ENCODE peak calls at places on chromosomes 16 and 17, in five cellular contexts. One of them, this sample, is unnamed.
A peak's percentile ranks its signal among the peaks of the same experiment; 100 is the strongest.

GRCh38 chr17:38509772-38510423 is 81.6 kb downstream of the ARHGAP23 start:
- DNase-seq in stimulated activated naive CD8-positive, alpha-beta T cell treated with anti-CD3 and anti-CD28 coated beads, Interleukin-15, amount 100 ng/mL, for 72 hours: no peak
- DNase-seq in NCI-H524: no peak
- DNase-seq in uterus: no peak
- DNase-seq in BJ: no peak
- DNase-seq in this sample: no peak

GRCh38 chr17:5485270-5486205 is at the start of gene DERL2:
- DNase-seq in stimulated activated naive CD8-positive, alpha-beta T cell treated with anti-CD3 and anti-CD28 coated beads, Interleukin-15, amount 100 ng/mL, for 72 hours: no peak
- DNase-seq in NCI-H524: no peak
- DNase-seq in uterus: no peak
- DNase-seq in BJ: no peak
- DNase-seq in this sample: no peak

GRCh38 chr16:14475370-14476139 is 154.5 kb downstream of the PARN start:
- DNase-seq in stimulated activated naive CD8-positive, alpha-beta T cell treated with anti-CD3 and anti-CD28 coated beads, Interleukin-15, amount 100 ng/mL, for 72 hours: no peak
- DNase-seq in NCI-H524: no peak
- DNase-seq in uterus: no peak
- DNase-seq in BJ: no peak
- DNase-seq in this sample: peak; percentile 50

GRCh38 chr16:72554935-72555334 is 383.0 kb upstream of the PMFBP1 start:
- DNase-seq in stimulated activated naive CD8-positive, alpha-beta T cell treated with anti-CD3 and anti-CD28 coated beads, Interleukin-15, amount 100 ng/mL, for 72 hours: no peak
- DNase-seq in NCI-H524: no peak
- DNase-seq in uterus: no peak
- DNase-seq in BJ: no peak
- DNase-seq in this sample: no peak

GRCh38 chr17:14487068-14487467 is 186.2 kb downstream of the HS3ST3B1 start:
- DNase-seq in stimulated activated naive CD8-positive, alpha-beta T cell treated with anti-CD3 and anti-CD28 coated beads, Interleukin-15, amount 100 ng/mL, for 72 hours: no peak
- DNase-seq in NCI-H524: no peak
- DNase-seq in uterus: no peak
- DNase-seq in BJ: no peak
- DNase-seq in this sample: no peak

GRCh38 chr17:21246698-21247097 is 6.5 kb downstream of the NATD1 start:
- DNase-seq in stimulated activated naive CD8-positive, alpha-beta T cell treated with anti-CD3 and anti-CD28 coated beads, Interleukin-15, amount 100 ng/mL, for 72 hours: no peak
- DNase-seq in NCI-H524: no peak
- DNase-seq in uterus: no peak
- DNase-seq in BJ: no peak
- DNase-seq in this sample: no peak

GRCh38 chr16:83441523-83441922 is 366.3 kb upstream of the HSBP1 start:
- DNase-seq in stimulated activated naive CD8-positive, alpha-beta T cell treated with anti-CD3 and anti-CD28 coated beads, Interleukin-15, amount 100 ng/mL, for 72 hours: no peak
- DNase-seq in NCI-H524: no peak
- DNase-seq in uterus: no peak
- DNase-seq in BJ: no peak
- DNase-seq in this sample: no peak

GRCh38 chr16:62022688-62023087 is 13.6 kb downstream of the CDH8 start:
- DNase-seq in stimulated activated naive CD8-positive, alpha-beta T cell treated with anti-CD3 and anti-CD28 coated beads, Interleukin-15, amount 100 ng/mL, for 72 hours: no peak
- DNase-seq in NCI-H524: no peak
- DNase-seq in uterus: no peak
- DNase-seq in BJ: no peak
- DNase-seq in this sample: no peak

GRCh38 chr17:28347261-28347891 is 10.0 kb downstream of the POLDIP2 start:
- DNase-seq in stimulated activated naive CD8-positive, alpha-beta T cell treated with anti-CD3 and anti-CD28 coated beads, Interleukin-15, amount 100 ng/mL, for 72 hours: no peak
- DNase-seq in NCI-H524: no peak
- DNase-seq in uterus: no peak
- DNase-seq in BJ: peak; percentile 52
- DNase-seq in this sample: no peak

GRCh38 chr16:58629681-58630640 is at the start of gene CNOT1:
- DNase-seq in stimulated activated naive CD8-positive, alpha-beta T cell treated with anti-CD3 and anti-CD28 coated beads, Interleukin-15, amount 100 ng/mL, for 72 hours: peak; percentile 99
- DNase-seq in NCI-H524: peak; percentile 98
- DNase-seq in uterus: peak; percentile 99
- DNase-seq in BJ: peak; percentile 98
- DNase-seq in this sample: peak; percentile 90

GRCh38 chr17:28008526-28008925 is 34.0 kb upstream of the NLK start:
- DNase-seq in stimulated activated naive CD8-positive, alpha-beta T cell treated with anti-CD3 and anti-CD28 coated beads, Interleukin-15, amount 100 ng/mL, for 72 hours: no peak
- DNase-seq in NCI-H524: no peak
- DNase-seq in uterus: no peak
- DNase-seq in BJ: no peak
- DNase-seq in this sample: no peak

GRCh38 chr17:79781691-79782575 is 4.0 kb downstream of the CBX2 start:
- DNase-seq in stimulated activated naive CD8-positive, alpha-beta T cell treated with anti-CD3 and anti-CD28 coated beads, Interleukin-15, amount 100 ng/mL, for 72 hours: no peak
- DNase-seq in NCI-H524: no peak
- DNase-seq in uterus: no peak
- DNase-seq in BJ: no peak
- DNase-seq in this sample: no peak